ENCODE peak calls at places on chromosomes 5 and 9, in eight cellular contexts. S is heart left ventricle, C is SK-N-SH, M is kidney, J is mammary epithelial cell, T is body of pancreas, K is adrenal gland, I is Peyer's patch. R is an unnamed sample. For H3K4me1, the result is how much of the 10 kb centered on the place peaks cover.

GRCh38 chr9:108271646-108272349 is 584.0 kb downstream of the ACTL7B start:
- DNase-seq in J (peak), S (no peak), T (peak), K (no peak), C (no peak), I (peak), M (no peak), R (no peak)

GRCh38 chr9:113906411-113907110 is 30.5 kb downstream of the ZNF618 start:
- DNase-seq in S (no peak), I (no peak), K (no peak), J (peak), C (no peak), T (no peak), M (no peak), R (peak)

GRCh38 chr9:38685535-38685934 is 34.4 kb downstream of the FAM240B start:
- DNase-seq in J (no peak), K (no peak), C (no peak), I (no peak), M (no peak), S (no peak), T (no peak), R (no peak)

GRCh38 chr9:135757356-135757755 is 55.4 kb downstream of the KCNT1 start:
- DNase-seq in C (no peak), J (no peak), K (no peak), T (no peak), M (no peak), I (no peak), S (no peak), R (no peak)

GRCh38 chr5:98928802-98929122 is at the start of gene CHD1:
- DNase-seq in I (peak), S (peak), T (peak), J (peak), C (peak), K (peak), M (peak), R (no peak)

GRCh38 chr5:141680751-141681201 is 1.3 kb downstream of the ARAP3 start:
- DNase-seq in M (no peak), K (peak), J (peak), S (peak), C (peak), I (no peak), T (no peak), R (no peak)

GRCh38 chr5:136594416-136594815 is 229.1 kb upstream of the TRPC7 start:
- DNase-seq in T (no peak), K (no peak), S (no peak), J (no peak), C (no peak), I (no peak), M (no peak), R (peak)

GRCh38 chr5:3194684-3195083 is 400.9 kb upstream of the IRX1 start:
- DNase-seq in T (no peak), I (no peak), C (no peak), J (no peak), M (no peak), S (no peak), K (no peak), R (no peak)

GRCh38 chr5:109546461-109546860 is 136.7 kb upstream of the PJA2 start:
- DNase-seq in K (no peak), I (no peak), C (no peak), J (no peak), T (no peak), S (no peak), M (no peak), R (no peak)

GRCh38 chr5:40755093-40755406 is 711 bp downstream of the TTC33 start:
- DNase-seq in C (peak), T (peak), J (peak), I (peak), M (peak), S (peak), K (peak), R (peak)

GRCh38 chr5:145554399-145554798 is 280.7 kb downstream of the PRELID2 start:
- DNase-seq in T (no peak), M (no peak), S (no peak), K (no peak), I (no peak), J (peak), C (peak), R (no peak)

GRCh38 chr5:72817639-72818266 is 1.3 kb downstream of the TNPO1 start:
- DNase-seq in M (no peak), C (no peak), I (no peak), T (no peak), J (no peak), S (no peak), K (no peak), R (no peak)

GRCh38 chr9:98010450-98010849 is 27.3 kb downstream of the ANP32B start:
- DNase-seq in K (no peak), S (no peak), J (peak), T (no peak), I (peak), M (no peak), C (peak), R (no peak)

GRCh38 chr9:129383005-129383414 is 204.9 kb upstream of the IER5L start:
- DNase-seq in J (peak), T (peak), C (peak), S (peak), I (peak), M (peak), K (peak), R (no peak)

GRCh38 chr9:16063241-16063591 is 510.4 kb downstream of the CCDC171 start:
- DNase-seq in I (no peak), J (no peak), C (no peak), M (no peak), K (no peak), T (no peak), S (no peak), R (no peak)
- H3K27ac ChIP-seq in I (no peak), J (peak), C (no peak), M (no peak), K (no peak), T (no peak), S (no peak), R (peak)

GRCh38 chr9:132989414-132989996 is 11.0 kb downstream of the GFI1B start:
- DNase-seq in K (no peak), S (no peak), M (peak), T (no peak), I (no peak), J (no peak), C (no peak), R (no peak)

GRCh38 chr9:132989014-132989310 is 10.5 kb downstream of the GFI1B start:
- DNase-seq in J (no peak), C (no peak), M (peak), T (no peak), S (no peak), I (no peak), K (no peak), R (no peak)

GRCh38 chr9:132986586-132986985 is 8.1 kb downstream of the GFI1B start:
- DNase-seq in I (no peak), C (no peak), K (no peak), T (no peak), M (no peak), J (no peak), S (no peak), R (no peak)

GRCh38 chr9:132987021-132987620 is 8.6 kb downstream of the GFI1B start:
- DNase-seq in K (no peak), M (peak), S (no peak), T (no peak), I (no peak), C (no peak), J (no peak), R (no peak)

DNA sequence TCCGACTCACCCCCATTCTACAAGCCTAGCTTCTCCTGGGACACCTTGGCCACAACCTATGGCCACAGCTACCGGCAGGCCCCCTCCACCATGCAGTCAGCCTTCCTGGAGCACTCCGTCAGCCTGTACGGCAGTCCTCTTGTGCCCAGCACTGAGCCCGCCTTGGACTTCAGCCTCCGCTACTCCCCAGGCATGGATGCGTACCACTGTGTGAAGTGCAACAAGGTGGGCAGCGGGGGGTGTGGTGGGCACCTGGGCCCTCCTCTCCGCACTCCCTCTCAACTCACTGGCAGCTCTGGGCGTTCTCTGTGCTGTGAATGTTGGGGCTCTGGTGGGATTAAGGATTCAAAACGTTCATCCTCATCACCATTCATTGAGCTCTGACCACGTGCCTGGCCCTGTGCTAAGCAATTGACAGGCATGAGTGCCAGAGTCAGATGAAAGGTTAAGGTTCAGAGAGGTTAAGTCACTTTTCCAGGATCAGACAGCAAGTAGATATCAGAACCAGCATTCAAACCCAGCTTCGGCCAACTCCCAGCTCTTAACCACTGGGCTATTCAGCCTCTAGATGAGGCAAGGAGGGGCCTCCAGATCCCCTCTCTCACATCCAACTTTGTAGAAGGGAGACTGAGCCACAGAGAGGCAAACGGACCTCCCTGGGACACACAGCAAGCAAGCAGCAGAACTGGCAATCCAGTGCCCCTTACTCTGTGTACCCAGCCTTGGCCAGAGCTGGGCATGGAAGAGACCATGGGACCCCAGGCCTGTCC is 9.9 kb downstream of the GFI1B start:
- DNase-seq in K (no peak), M (no peak), I (no peak), S (no peak), J (no peak), C (no peak), T (no peak), R (no peak)
- H3K4me1 ChIP-seq in K (under half), M (under half), I (under half), S (under half), J (under half), C (under half), T (under half), R (under half)

GRCh38 chr9:69542048-69542447 is 130.1 kb downstream of the APBA1 start:
- DNase-seq in K (no peak), M (no peak), J (no peak), S (no peak), I (no peak), C (no peak), T (no peak), R (no peak)

GRCh38 chr9:69548676-69549075 is 123.5 kb downstream of the APBA1 start:
- DNase-seq in I (no peak), K (no peak), S (no peak), M (no peak), C (no peak), T (no peak), J (no peak), R (no peak)

GRCh38 chr9:69549310-69550202 is 122.6 kb downstream of the APBA1 start:
- DNase-seq in I (peak), M (no peak), S (no peak), C (peak), T (no peak), K (peak), J (no peak), R (no peak)

GRCh38 chr9:69542942-69543704 is 129.0 kb downstream of the APBA1 start:
- DNase-seq in C (peak), I (no peak), T (no peak), S (peak), J (no peak), M (no peak), K (no peak), R (no peak)

DNA sequence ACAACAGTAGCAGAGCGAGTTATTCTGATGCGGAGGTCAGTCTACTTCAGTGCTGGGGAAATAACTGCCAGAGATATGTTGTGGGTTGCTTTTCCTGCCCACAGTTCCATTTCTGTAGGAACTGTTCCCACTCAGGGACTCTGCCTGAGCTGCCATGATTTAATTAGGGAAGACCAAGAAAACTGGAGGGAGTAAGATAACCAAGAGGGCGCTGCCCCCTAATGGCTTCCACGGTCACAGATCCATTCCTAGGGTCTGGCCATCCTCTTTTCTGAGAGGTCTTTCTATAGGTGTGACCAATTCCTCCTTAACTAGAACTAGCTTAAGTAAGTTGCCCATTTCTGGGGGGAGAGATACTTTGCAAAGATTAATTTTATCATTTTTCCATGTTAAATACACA is 125.9 kb downstream of the APBA1 start:
- DNase-seq in J (no peak), M (no peak), S (no peak), C (peak), T (no peak), K (no peak), I (no peak), R (no peak)
- TF ChIP-seq CTCF in J (peak), M (peak), S (peak), C (peak), T (no peak), K (no peak), I (no peak), R (peak)

GRCh38 chr5:81787843-81788242 is 36.9 kb upstream of the SSBP2 start:
- DNase-seq in T (peak), I (peak), C (no peak), M (no peak), S (no peak), K (peak), J (peak), R (no peak)

GRCh38 chr5:81785311-81785710 is 34.4 kb upstream of the SSBP2 start:
- DNase-seq in I (no peak), T (no peak), S (no peak), K (no peak), C (no peak), J (no peak), M (no peak), R (no peak)

GRCh38 chr5:81789033-81789432 is 38.1 kb upstream of the SSBP2 start:
- DNase-seq in M (no peak), S (no peak), I (no peak), J (peak), C (no peak), K (no peak), T (no peak), R (peak)

GRCh38 chr5:81788271-81788670 is 37.4 kb upstream of the SSBP2 start:
- DNase-seq in J (no peak), M (no peak), K (no peak), T (no peak), S (no peak), C (no peak), I (no peak), R (no peak)

DNA sequence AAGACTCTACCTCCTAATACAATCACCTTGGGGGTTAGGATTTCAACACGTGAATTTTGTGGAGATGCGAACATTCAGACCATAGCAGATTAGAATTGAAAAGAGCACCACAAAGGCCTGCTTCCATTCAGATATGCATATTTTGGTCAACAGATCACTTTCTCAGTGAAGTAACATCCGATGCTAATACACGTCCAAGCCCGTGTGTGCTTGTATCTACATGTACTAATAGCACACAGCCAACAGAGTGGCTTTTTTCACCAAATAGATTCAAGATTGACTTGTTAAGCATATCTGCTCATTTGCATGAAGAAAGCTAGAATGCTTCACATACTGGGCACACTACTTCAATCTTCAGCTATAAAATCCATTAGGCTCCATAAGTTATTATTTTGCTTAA is 35.6 kb upstream of the SSBP2 start:
- DNase-seq in C (no peak), I (no peak), K (no peak), M (no peak), T (no peak), S (no peak), J (peak), R (peak)
- H3K27ac ChIP-seq in C (no peak), I (no peak), K (no peak), M (no peak), T (no peak), S (no peak), J (peak), R (peak)